ENCODE peak calls at places on chromosomes 12 and 14, in eight cellular contexts. One of them, this sample, is unnamed.

GRCh38 chr14:75854247-75854799 is 127.5 kb downstream of the TGFB3 start:
- DNase-seq in activated naive CD4-positive, alpha-beta T cell: no peak
- DNase-seq in left ventricle myocardium inferior: no peak
- DNase-seq in NCI-H748 treated with DMSO at 0.1 percent for 48 hours: no peak
- DNase-seq in GM12891: no peak
- DNase-seq in M059J: no peak
- DNase-seq in CD4-positive, alpha-beta memory T cell: no peak
- DNase-seq in upper lobe of right lung: no peak
- DNase-seq in this sample: no peak

GRCh38 chr14:24943024-24943423 is 106.9 kb downstream of the STXBP6 start:
- DNase-seq in left ventricle myocardium inferior: peak
- DNase-seq in upper lobe of right lung: no peak
- DNase-seq in GM12891: no peak
- DNase-seq in activated naive CD4-positive, alpha-beta T cell: no peak
- DNase-seq in M059J: no peak
- DNase-seq in NCI-H748 treated with DMSO at 0.1 percent for 48 hours: peak
- DNase-seq in CD4-positive, alpha-beta memory T cell: no peak
- DNase-seq in this sample: no peak

GRCh38 chr12:106301611-106302321 is 767 bp upstream of the TCP11L2 start:
- DNase-seq in NCI-H748 treated with DMSO at 0.1 percent for 48 hours: peak
- DNase-seq in upper lobe of right lung: peak
- DNase-seq in M059J: peak
- DNase-seq in GM12891: peak
- DNase-seq in left ventricle myocardium inferior: peak
- DNase-seq in CD4-positive, alpha-beta memory T cell: peak
- DNase-seq in activated naive CD4-positive, alpha-beta T cell: no peak
- DNase-seq in this sample: peak

GRCh38 chr12:44653886-44654527 is 222.1 kb downstream of the NELL2 start:
- DNase-seq in NCI-H748 treated with DMSO at 0.1 percent for 48 hours: no peak
- DNase-seq in GM12891: no peak
- DNase-seq in M059J: no peak
- DNase-seq in left ventricle myocardium inferior: no peak
- DNase-seq in activated naive CD4-positive, alpha-beta T cell: no peak
- DNase-seq in CD4-positive, alpha-beta memory T cell: no peak
- DNase-seq in upper lobe of right lung: no peak
- DNase-seq in this sample: no peak

GRCh38 chr12:85424581-85425348 is 144.7 kb downstream of the ALX1 start:
- DNase-seq in GM12891: no peak
- DNase-seq in upper lobe of right lung: no peak
- DNase-seq in left ventricle myocardium inferior: no peak
- DNase-seq in CD4-positive, alpha-beta memory T cell: no peak
- DNase-seq in M059J: peak
- DNase-seq in activated naive CD4-positive, alpha-beta T cell: no peak
- DNase-seq in NCI-H748 treated with DMSO at 0.1 percent for 48 hours: no peak
- DNase-seq in this sample: no peak

GRCh38 chr12:54010972-54011664 is 2.3 kb downstream of the HOXC8 start:
- DNase-seq in activated naive CD4-positive, alpha-beta T cell: no peak
- DNase-seq in GM12891: no peak
- DNase-seq in left ventricle myocardium inferior: no peak
- DNase-seq in NCI-H748 treated with DMSO at 0.1 percent for 48 hours: no peak
- DNase-seq in CD4-positive, alpha-beta memory T cell: no peak
- DNase-seq in M059J: no peak
- DNase-seq in upper lobe of right lung: no peak
- DNase-seq in this sample: no peak

GRCh38 chr12:3328571-3328970 is 162.4 kb upstream of the PRMT8 start:
- DNase-seq in upper lobe of right lung: no peak
- DNase-seq in activated naive CD4-positive, alpha-beta T cell: no peak
- DNase-seq in M059J: no peak
- DNase-seq in NCI-H748 treated with DMSO at 0.1 percent for 48 hours: no peak
- DNase-seq in CD4-positive, alpha-beta memory T cell: no peak
- DNase-seq in left ventricle myocardium inferior: no peak
- DNase-seq in GM12891: no peak
- DNase-seq in this sample: no peak

GRCh38 chr12:27305673-27306504 is 26.7 kb upstream of the BMAL2 start:
- DNase-seq in CD4-positive, alpha-beta memory T cell: peak
- DNase-seq in upper lobe of right lung: no peak
- DNase-seq in activated naive CD4-positive, alpha-beta T cell: no peak
- DNase-seq in GM12891: no peak
- DNase-seq in M059J: peak
- DNase-seq in left ventricle myocardium inferior: no peak
- DNase-seq in NCI-H748 treated with DMSO at 0.1 percent for 48 hours: peak
- DNase-seq in this sample: no peak

GRCh38 chr12:39587247-39587646 is 32.4 kb downstream of the ABCD2 start:
- DNase-seq in NCI-H748 treated with DMSO at 0.1 percent for 48 hours: no peak
- DNase-seq in GM12891: no peak
- DNase-seq in CD4-positive, alpha-beta memory T cell: peak
- DNase-seq in upper lobe of right lung: no peak
- DNase-seq in M059J: peak
- DNase-seq in activated naive CD4-positive, alpha-beta T cell: no peak
- DNase-seq in left ventricle myocardium inferior: no peak
- DNase-seq in this sample: no peak

GRCh38 chr14:55581011-55581806 is 1.2 kb downstream of the KTN1 start:
- DNase-seq in GM12891: no peak
- DNase-seq in M059J: peak
- DNase-seq in upper lobe of right lung: peak
- DNase-seq in NCI-H748 treated with DMSO at 0.1 percent for 48 hours: no peak
- DNase-seq in CD4-positive, alpha-beta memory T cell: peak
- DNase-seq in activated naive CD4-positive, alpha-beta T cell: no peak
- DNase-seq in left ventricle myocardium inferior: peak
- DNase-seq in this sample: peak

GRCh38 chr12:46049665-46050064 is 59.3 kb upstream of the SCAF11 start:
- DNase-seq in GM12891: no peak
- DNase-seq in activated naive CD4-positive, alpha-beta T cell: no peak
- DNase-seq in left ventricle myocardium inferior: no peak
- DNase-seq in M059J: no peak
- DNase-seq in NCI-H748 treated with DMSO at 0.1 percent for 48 hours: no peak
- DNase-seq in CD4-positive, alpha-beta memory T cell: no peak
- DNase-seq in upper lobe of right lung: no peak
- DNase-seq in this sample: no peak

GRCh38 chr12:70355972-70356371 is 10.1 kb upstream of the KCNMB4 start:
- DNase-seq in upper lobe of right lung: no peak
- DNase-seq in CD4-positive, alpha-beta memory T cell: no peak
- DNase-seq in left ventricle myocardium inferior: no peak
- DNase-seq in NCI-H748 treated with DMSO at 0.1 percent for 48 hours: no peak
- DNase-seq in activated naive CD4-positive, alpha-beta T cell: no peak
- DNase-seq in M059J: no peak
- DNase-seq in GM12891: no peak
- DNase-seq in this sample: no peak

GRCh38 chr12:127401005-127401404 is 866.0 kb upstream of the TMEM132C start:
- DNase-seq in GM12891: no peak
- DNase-seq in left ventricle myocardium inferior: no peak
- DNase-seq in CD4-positive, alpha-beta memory T cell: no peak
- DNase-seq in activated naive CD4-positive, alpha-beta T cell: no peak
- DNase-seq in NCI-H748 treated with DMSO at 0.1 percent for 48 hours: no peak
- DNase-seq in upper lobe of right lung: no peak
- DNase-seq in M059J: peak
- DNase-seq in this sample: no peak

GRCh38 chr12:130087222-130087621 is 75.0 kb upstream of the FZD10 start:
- DNase-seq in M059J: no peak
- DNase-seq in CD4-positive, alpha-beta memory T cell: peak
- DNase-seq in activated naive CD4-positive, alpha-beta T cell: no peak
- DNase-seq in GM12891: no peak
- DNase-seq in upper lobe of right lung: no peak
- DNase-seq in left ventricle myocardium inferior: no peak
- DNase-seq in NCI-H748 treated with DMSO at 0.1 percent for 48 hours: no peak
- DNase-seq in this sample: no peak

GRCh38 chr12:6341439-6342139 is at the start of gene TNFRSF1A:
- DNase-seq in activated naive CD4-positive, alpha-beta T cell: no peak
- DNase-seq in M059J: peak
- DNase-seq in left ventricle myocardium inferior: peak
- DNase-seq in GM12891: no peak
- DNase-seq in upper lobe of right lung: peak
- DNase-seq in NCI-H748 treated with DMSO at 0.1 percent for 48 hours: no peak
- DNase-seq in CD4-positive, alpha-beta memory T cell: peak
- DNase-seq in this sample: peak

GRCh38 chr14:37595809-37596595 is 573 bp downstream of the TTC6 start:
- DNase-seq in GM12891: no peak
- DNase-seq in activated naive CD4-positive, alpha-beta T cell: no peak
- DNase-seq in left ventricle myocardium inferior: no peak
- DNase-seq in M059J: peak
- DNase-seq in CD4-positive, alpha-beta memory T cell: peak
- DNase-seq in upper lobe of right lung: peak
- DNase-seq in NCI-H748 treated with DMSO at 0.1 percent for 48 hours: peak
- DNase-seq in this sample: peak

GRCh38 chr12:12210983-12211382 is 55.9 kb downstream of the LRP6 start:
- DNase-seq in left ventricle myocardium inferior: no peak
- DNase-seq in activated naive CD4-positive, alpha-beta T cell: no peak
- DNase-seq in M059J: no peak
- DNase-seq in upper lobe of right lung: no peak
- DNase-seq in GM12891: no peak
- DNase-seq in CD4-positive, alpha-beta memory T cell: peak
- DNase-seq in NCI-H748 treated with DMSO at 0.1 percent for 48 hours: no peak
- DNase-seq in this sample: no peak

GRCh38 chr14:69943084-69943797 is 64.0 kb downstream of the SMOC1 start:
- DNase-seq in GM12891: no peak
- DNase-seq in upper lobe of right lung: no peak
- DNase-seq in CD4-positive, alpha-beta memory T cell: no peak
- DNase-seq in M059J: no peak
- DNase-seq in NCI-H748 treated with DMSO at 0.1 percent for 48 hours: no peak
- DNase-seq in left ventricle myocardium inferior: no peak
- DNase-seq in activated naive CD4-positive, alpha-beta T cell: no peak
- DNase-seq in this sample: no peak

GRCh38 chr14:102255401-102256190 is 49.4 kb downstream of the MOK start:
- DNase-seq in M059J: no peak
- DNase-seq in left ventricle myocardium inferior: peak
- DNase-seq in CD4-positive, alpha-beta memory T cell: no peak
- DNase-seq in GM12891: no peak
- DNase-seq in activated naive CD4-positive, alpha-beta T cell: no peak
- DNase-seq in upper lobe of right lung: peak
- DNase-seq in NCI-H748 treated with DMSO at 0.1 percent for 48 hours: no peak
- DNase-seq in this sample: no peak

GRCh38 chr12:12560587-12561304 is 1.9 kb downstream of the DUSP16 start:
- DNase-seq in CD4-positive, alpha-beta memory T cell: peak
- DNase-seq in NCI-H748 treated with DMSO at 0.1 percent for 48 hours: peak
- DNase-seq in left ventricle myocardium inferior: no peak
- DNase-seq in upper lobe of right lung: no peak
- DNase-seq in GM12891: no peak
- DNase-seq in activated naive CD4-positive, alpha-beta T cell: no peak
- DNase-seq in M059J: peak
- DNase-seq in this sample: peak

This sample was measured in left lung.